ENCODE peak calls at places on chromosomes 1 and 21, in four cellular contexts. I is testis, X is PC-9, F is gastrocnemius medialis. N is an unnamed sample.

GRCh38 chr1:229059671-229060079 is 211.2 kb upstream of the RAB4A start:
- DNase-seq in I (peak; percentile 43), F (no peak), X (no peak), N (peak; percentile 87)

GRCh38 chr1:98049370-98050115 is 128.7 kb upstream of the DPYD start:
- DNase-seq in I (no peak), F (no peak), X (no peak), N (peak; percentile 30)

GRCh38 chr21:45333583-45334121 is 46.0 kb upstream of the POFUT2 start:
- DNase-seq in X (no peak), F (no peak), I (no peak), N (no peak)

GRCh38 chr1:61052393-61053280 is 29.7 kb upstream of the NFIA start:
- DNase-seq in F (no peak), X (no peak), I (no peak), N (peak; percentile 52)

GRCh38 chr21:42003051-42003461 is 7.1 kb downstream of the ZBTB21 start:
- DNase-seq in X (no peak), I (no peak), F (no peak), N (no peak)

GRCh38 chr1:230804396-230804795 is 57.2 kb downstream of the CAPN9 start:
- DNase-seq in F (no peak), X (no peak), I (no peak), N (no peak)

GRCh38 chr1:79322511-79323027 is 316.0 kb upstream of the ADGRL4 start:
- DNase-seq in X (no peak), F (no peak), I (no peak), N (no peak)

GRCh38 chr1:168234846-168235547 is 9.2 kb downstream of the SFT2D2 start:
- DNase-seq in I (no peak), F (no peak), X (no peak), N (peak; percentile 72)

GRCh38 chr1:230627767-230628166 is 14.5 kb upstream of the COG2 start:
- DNase-seq in F (no peak), X (no peak), I (no peak), N (no peak)

GRCh38 chr1:26697441-26697977 is 1.7 kb downstream of the ARID1A start:
- DNase-seq in F (no peak), X (no peak), I (peak; percentile 22), N (no peak)

GRCh38 chr1:17167041-17167782 is 37.7 kb upstream of the PADI1 start:
- DNase-seq in I (no peak), X (no peak), F (no peak), N (no peak)

GRCh38 chr21:28018741-28019669 is 973.7 kb downstream of the LTN1 start:
- DNase-seq in X (no peak), I (no peak), F (no peak), N (peak; percentile 12)

GRCh38 chr1:15937706-15938168 is 38.2 kb downstream of the ZBTB17 start:
- DNase-seq in I (no peak), F (no peak), X (no peak), N (no peak)

GRCh38 chr1:179447489-179447888 is 81.7 kb downstream of the AXDND1 start:
- DNase-seq in I (no peak), X (no peak), F (no peak), N (peak; percentile 8)

GRCh38 chr1:26767714-26768113 is 20.0 kb upstream of the PIGV start:
- DNase-seq in X (no peak), I (no peak), F (no peak), N (no peak)

GRCh38 chr1:112507896-112508241 is 896 bp upstream of the WNT2B start:
- DNase-seq in F (no peak), I (no peak), X (no peak), N (peak; percentile 22)

GRCh38 chr1:233627376-233627775 is 13.5 kb downstream of the KCNK1 start:
- DNase-seq in F (no peak), X (no peak), I (no peak), N (no peak)

GRCh38 chr1:119799003-119799402 is 12.3 kb downstream of the REG4 start:
- DNase-seq in F (no peak), X (no peak), I (no peak), N (no peak)

GRCh38 chr1:44695671-44696070 is 21.2 kb downstream of the ARMH1 start:
- DNase-seq in F (no peak), X (no peak), I (no peak), N (no peak)

GRCh38 chr21:41188476-41189146 is 20.7 kb downstream of the BACE2 start:
- DNase-seq in X (no peak), F (no peak), I (no peak), N (no peak)

GRCh38 chr1:53521900-53522552 is 62.8 kb downstream of the DMRTB1 start:
- DNase-seq in F (no peak), X (no peak), I (no peak), N (peak; percentile 40)

GRCh38 chr1:89705901-89706699 is 73.2 kb downstream of the LRRC8C start:
- DNase-seq in X (no peak), F (no peak), I (no peak), N (no peak)

GRCh38 chr1:29984107-29984506 is 739.3 kb downstream of the MATN1 start:
- DNase-seq in I (no peak), F (no peak), X (peak; percentile 60), N (no peak)

GRCh38 chr21:42248783-42249597 is 30.1 kb downstream of the ABCG1 start:
- DNase-seq in I (no peak), F (no peak), X (no peak), N (no peak)

GRCh38 chr21:15526793-15527192 is 203.0 kb upstream of the USP25 start:
- DNase-seq in X (no peak), F (no peak), I (no peak), N (no peak)

GRCh38 chr21:15534450-15534886 is 195.3 kb upstream of the USP25 start:
- DNase-seq in F (no peak), I (no peak), X (no peak), N (no peak)

GRCh38 chr21:15533618-15534017 is 196.2 kb upstream of the USP25 start:
- DNase-seq in F (no peak), I (no peak), X (no peak), N (no peak)

GRCh38 chr21:15531986-15532385 is 197.8 kb upstream of the USP25 start:
- DNase-seq in I (no peak), X (no peak), F (no peak), N (no peak)
- H3K9me3 ChIP-seq in I (no peaks in the 10 kb centered on the region), X (no peaks in the 10 kb centered on the region), F (no peaks in the 10 kb centered on the region), N (no peaks in the 10 kb centered on the region)

DNA sequence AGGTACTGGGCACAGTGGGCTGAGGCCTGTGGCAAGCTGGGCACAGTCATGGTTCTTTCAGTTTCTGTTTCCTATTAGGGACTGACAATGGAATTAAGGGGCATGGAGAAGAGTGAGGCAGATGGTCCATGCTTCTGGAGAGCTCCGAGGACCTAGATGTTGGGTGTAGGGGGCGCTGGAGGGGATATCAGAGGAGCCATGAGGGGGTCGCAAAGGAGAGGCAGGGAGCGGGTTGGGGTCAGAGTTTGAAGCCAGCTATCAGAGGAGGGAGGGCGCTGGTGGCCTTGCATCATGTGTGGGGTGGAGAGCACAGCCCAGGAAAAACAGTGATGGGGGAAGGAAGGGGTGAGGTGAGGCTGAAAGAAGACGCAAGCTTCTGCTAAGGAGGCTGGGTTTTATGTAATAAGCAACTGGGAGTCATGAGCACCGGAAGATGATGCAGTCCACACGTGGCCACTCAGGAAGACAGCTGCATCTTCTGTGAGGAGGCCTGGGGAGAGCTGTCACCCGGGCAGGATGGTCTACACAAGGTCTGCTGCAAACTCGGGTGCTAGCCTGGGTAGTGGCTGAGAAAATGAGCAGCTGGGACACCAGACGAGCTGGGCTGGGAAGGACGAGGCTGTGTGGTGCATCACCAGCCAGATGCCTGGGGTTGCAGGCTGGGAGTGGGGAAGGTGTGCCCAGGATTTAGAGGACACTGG is 72.8 kb downstream of the IER5 start:
- DNase-seq in I (no peak), X (no peak), F (no peak), N (no peak)
- TF ChIP-seq CTCF in I (no peak), X (no peak), F (no peak), N (no peak)

GRCh38 chr1:100552031-100552430 is 14.1 kb downstream of the GPR88 start:
- DNase-seq in F (no peak), I (no peak), X (no peak), N (no peak)
- H3K9me3 ChIP-seq in F (no peaks in the 10 kb centered on the region), I (no peaks in the 10 kb centered on the region), X (peaks cover 21% of the 10 kb centered on the region), N (no peaks in the 10 kb centered on the region)

DNA sequence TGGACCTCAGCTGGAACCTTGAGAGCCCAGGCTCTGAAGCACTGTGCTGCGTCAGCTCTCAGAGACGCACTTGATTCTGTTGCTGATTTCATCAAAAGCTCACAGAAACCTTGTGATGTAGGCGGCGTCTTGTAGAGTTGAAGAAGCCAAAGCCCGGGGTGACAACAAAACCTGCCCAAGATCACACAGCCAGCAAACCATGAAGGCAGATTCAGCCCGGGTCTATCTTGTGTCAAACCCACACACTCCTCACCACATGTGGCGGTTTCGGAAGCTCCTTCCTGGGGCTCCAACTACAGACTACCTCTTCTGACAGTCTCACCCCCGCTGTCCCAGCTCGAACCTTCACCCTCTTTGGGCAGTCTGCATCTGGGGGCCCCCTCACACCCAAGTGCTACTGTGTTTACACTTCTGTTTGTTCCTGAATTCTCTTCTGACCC is 50.4 kb downstream of the TENT5C start:
- DNase-seq in X (no peak), F (no peak), I (no peak), N (no peak)
- TF ChIP-seq CTCF in X (no peak), F (no peak), I (no peak), N (no peak)

GRCh38 chr21:23245231-23245630 is 2247.0 kb downstream of the NCAM2 start:
- DNase-seq in X (no peak), F (no peak), I (no peak), N (no peak)

GRCh38 chr21:23249760-23250159 is 2251.6 kb downstream of the NCAM2 start:
- DNase-seq in X (no peak), I (no peak), F (no peak), N (no peak)

GRCh38 chr21:23247334-23247733 is 2249.1 kb downstream of the NCAM2 start:
- DNase-seq in X (no peak), F (no peak), I (no peak), N (no peak)
- H3K9me3 ChIP-seq in X (no peaks in the 10 kb centered on the region), F (no peaks in the 10 kb centered on the region), I (no peaks in the 10 kb centered on the region), N (no peaks in the 10 kb centered on the region)

GRCh38 chr21:15552914-15553491 is 176.8 kb upstream of the USP25 start:
- DNase-seq in I (no peak), X (peak; percentile 37), F (no peak), N (peak; percentile 56)
- TF ChIP-seq CTCF in I (peak; percentile 7), X (peak; percentile 66), F (no peak), N (peak; percentile 69)

N was measured in cardiac muscle cell.